ENCODE peak calls at places on chromosome 11, in five cellular contexts. A is HepG2, O is SK-N-SH, G is A549, F is Panc1. Y is an unnamed sample.

GRCh38 chr11:102276302-102277182 is 40.7 kb upstream of the BIRC3 start:
- DNase-seq in G (no peak), F (no peak), O (no peak), A (no peak), Y (no peak)

GRCh38 chr11:1221848-1222311 is 986 bp upstream of the MUC5B start:
- DNase-seq in A (no peak), O (peak; percentile 27), G (no peak), F (no peak), Y (no peak)

GRCh38 chr11:80085563-80085962 is 644.7 kb upstream of the TENM4 start:
- DNase-seq in O (no peak), A (no peak), F (no peak), G (no peak), Y (no peak)

GRCh38 chr11:35145249-35145648 is 6.3 kb downstream of the CD44 start:
- DNase-seq in F (no peak), A (no peak), O (no peak), G (no peak), Y (peak; percentile 93)

GRCh38 chr11:81494431-81494830 is 1239.2 kb downstream of the FAM181B start:
- DNase-seq in O (no peak), A (no peak), F (no peak), G (no peak), Y (no peak)

GRCh38 chr11:30392221-30392784 is 69.4 kb downstream of the ARL14EP start:
- DNase-seq in G (no peak), F (no peak), O (no peak), A (no peak), Y (no peak)

GRCh38 chr11:1281974-1282365 is 27.5 kb downstream of the TOLLIP start:
- DNase-seq in O (no peak), G (no peak), F (no peak), A (no peak), Y (no peak)

GRCh38 chr11:63532799-63533475 is 3.7 kb upstream of the PLAAT4 start:
- DNase-seq in A (no peak), G (no peak), F (no peak), O (no peak), Y (no peak)

GRCh38 chr11:88709567-88709966 is 356.2 kb downstream of the GRM5 start:
- DNase-seq in F (peak; percentile 43), O (no peak), G (no peak), A (no peak), Y (no peak)

GRCh38 chr11:35658028-35658948 is 4.3 kb upstream of the TRIM44 start:
- DNase-seq in A (no peak), O (no peak), F (no peak), G (no peak), Y (no peak)

GRCh38 chr11:35799655-35800054 is 137.1 kb downstream of the TRIM44 start:
- DNase-seq in G (no peak), A (no peak), F (no peak), O (no peak), Y (no peak)

GRCh38 chr11:6321961-6322362 is 1.7 kb upstream of the CAVIN3 start:
- DNase-seq in A (no peak), F (peak; percentile 71), G (no peak), O (no peak), Y (no peak)

GRCh38 chr11:2693851-2694261 is 5.9 kb downstream of the KCNQ1OT1 start:
- DNase-seq in G (no peak), O (no peak), A (peak; percentile 39), F (no peak), Y (no peak)

GRCh38 chr11:19382131-19382611 is 141.4 kb upstream of the E2F8 start:
- DNase-seq in O (no peak), A (no peak), G (no peak), F (no peak), Y (no peak)

GRCh38 chr11:11972942-11973341 is 35.5 kb downstream of the DKK3 start:
- DNase-seq in O (no peak), G (no peak), A (no peak), F (no peak), Y (no peak)
- H3K27ac ChIP-seq in O (peak overlapping the region; percentile 99), G (no peak overlapping the region), A (no peak overlapping the region), F (peak overlapping the region; percentile 13), Y (no peak overlapping the region)

GRCh38 chr11:134533511-134533910 is 121.5 kb upstream of the B3GAT1 start:
- DNase-seq in G (no peak), O (no peak), F (no peak), A (no peak), Y (no peak)
- TF ChIP-seq REST in G (no peak), O (no peak), F (no peak), A (no peak), Y (no peak)

DNA sequence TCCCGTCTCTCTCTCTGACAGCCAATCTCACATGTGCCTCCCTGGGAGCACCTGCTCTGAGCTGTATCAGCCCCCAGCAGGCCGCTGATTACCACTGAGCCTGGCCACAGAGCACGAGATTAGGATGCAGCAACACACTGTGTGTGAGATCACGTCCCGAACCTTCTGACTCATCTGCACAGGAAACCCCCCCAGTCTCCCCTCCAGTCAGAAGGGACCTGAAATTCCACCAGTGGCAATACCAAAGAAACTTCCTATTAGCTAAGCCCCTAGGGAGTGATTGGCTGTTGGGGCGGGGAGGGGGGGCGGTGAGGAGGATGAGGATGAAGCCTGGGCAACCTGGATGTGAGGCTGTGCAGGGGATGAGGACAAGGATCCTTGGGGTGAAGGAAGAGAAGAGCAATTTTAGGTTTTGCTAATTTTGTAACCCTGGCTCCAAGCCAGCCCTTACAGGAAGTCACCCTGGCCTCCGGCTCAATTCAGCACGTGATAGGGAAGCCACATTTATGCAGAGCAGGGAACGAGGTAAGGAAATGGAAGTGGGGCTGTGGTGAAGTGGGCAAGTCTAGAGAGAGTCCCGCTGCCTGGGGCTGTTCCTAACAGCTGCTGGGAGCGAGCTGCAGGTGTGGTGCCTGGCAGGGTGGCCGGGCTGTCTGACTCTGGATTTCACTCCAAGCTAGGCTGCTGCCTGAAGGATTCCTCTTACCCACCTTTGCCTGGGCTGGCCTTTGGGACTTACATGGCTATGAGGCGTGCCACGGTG is 1.9 kb downstream of the SLC43A3 start:
- DNase-seq in G (no peak), F (no peak), O (no peak), A (peak; percentile 20), Y (peak; percentile 96)
- H3K27ac ChIP-seq in G (peak overlapping the region; percentile 5), F (no peak overlapping the region), O (no peak overlapping the region), A (no peak overlapping the region), Y (peak overlapping the region; percentile 96)

DNA sequence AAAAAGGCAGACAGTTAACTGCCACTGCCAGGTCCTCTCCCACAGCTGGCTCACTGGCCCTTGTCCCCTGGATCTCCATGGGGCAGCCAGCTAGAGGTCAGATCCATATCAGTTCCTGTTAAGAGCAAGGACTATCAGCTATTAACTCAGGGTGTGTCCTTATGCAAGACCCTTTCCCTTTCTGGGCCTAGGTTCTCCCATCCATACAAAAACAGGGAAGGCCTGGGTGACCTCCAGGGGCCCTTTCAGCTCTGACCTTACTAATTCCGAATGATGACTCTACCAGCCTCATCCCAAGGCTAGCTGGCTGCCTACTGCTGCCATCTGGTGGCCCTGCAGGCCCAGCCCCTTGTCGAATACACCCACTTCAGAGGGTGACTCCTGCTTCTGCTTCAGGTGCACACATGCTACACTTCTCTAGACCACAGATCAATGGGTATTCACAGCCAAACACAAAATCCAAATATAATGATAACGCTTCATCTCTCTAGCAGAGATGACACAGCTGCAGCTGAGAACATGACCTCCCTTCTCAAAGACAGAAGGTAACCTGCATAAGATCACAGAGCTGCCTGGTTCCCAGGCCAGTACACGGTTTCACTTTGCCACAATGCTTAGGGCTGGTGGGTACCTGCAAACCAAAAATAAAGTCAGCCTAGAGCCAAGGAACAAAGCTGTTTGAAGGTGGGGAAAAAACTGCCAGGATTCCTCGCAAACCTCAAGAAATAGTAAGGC is 34.1 kb downstream of the SERGEF start:
- DNase-seq in G (peak; percentile 72), F (peak; percentile 22), A (peak; percentile 59), O (peak; percentile 61), Y (no peak)
- TF ChIP-seq REST in G (no peak), F (no peak), A (no peak), O (no peak), Y (no peak)

GRCh38 chr11:18309691-18310090 is 12.2 kb downstream of the HPS5 start:
- DNase-seq in F (no peak), A (no peak), O (no peak), G (no peak), Y (no peak)
- H3K27ac ChIP-seq in F (no peak overlapping the region), A (no peak overlapping the region), O (no peak overlapping the region), G (no peak overlapping the region), Y (no peak overlapping the region)

GRCh38 chr11:121500717-121501116 is 48.0 kb upstream of the SORL1-AS1 start:
- DNase-seq in O (no peak), A (no peak), G (no peak), F (no peak), Y (no peak)

GRCh38 chr11:121508449-121508848 is 55.7 kb upstream of the SORL1-AS1 start:
- DNase-seq in A (no peak), F (no peak), O (no peak), G (no peak), Y (no peak)

GRCh38 chr11:121500275-121500674 is 47.5 kb upstream of the SORL1-AS1 start:
- DNase-seq in G (no peak), O (no peak), F (no peak), A (no peak), Y (no peak)

GRCh38 chr11:121499405-121499804 is 46.6 kb upstream of the SORL1-AS1 start:
- DNase-seq in G (no peak), F (no peak), O (no peak), A (no peak), Y (no peak)

DNA sequence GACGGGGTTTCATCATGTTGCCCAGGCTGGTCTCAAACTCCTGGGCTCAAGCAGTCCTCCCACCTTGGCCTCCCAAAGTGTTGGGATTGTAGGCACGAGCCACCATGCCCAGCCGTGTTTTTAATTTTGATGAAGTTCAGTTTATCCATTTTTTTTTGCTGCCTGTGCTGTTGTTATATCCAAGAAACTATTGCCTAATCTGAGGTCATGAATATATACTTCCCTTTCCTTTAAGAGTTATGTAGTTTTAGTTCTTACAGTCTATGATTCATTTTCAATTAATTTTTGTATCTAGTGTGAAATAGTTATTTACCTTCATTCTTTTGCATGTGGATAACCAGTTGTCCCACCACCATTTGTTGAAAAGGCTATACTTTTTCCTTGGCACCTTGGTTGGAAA is 50.3 kb upstream of the SORL1-AS1 start:
- DNase-seq in A (no peak), G (no peak), F (no peak), O (no peak), Y (peak; percentile 51)
- TF ChIP-seq REST in A (no peak), G (no peak), F (no peak), O (no peak), Y (no peak)

GRCh38 chr11:123203934-123204333 is 8.9 kb upstream of the CLMP start:
- DNase-seq in O (peak; percentile 37), G (no peak), A (no peak), F (no peak), Y (no peak)
- H3K27ac ChIP-seq in O (no peak overlapping the region), G (no peak overlapping the region), A (no peak overlapping the region), F (no peak overlapping the region), Y (no peak overlapping the region)

Y was measured in HL-60.